ENCODE peak calls at places on chromosomes 7 and 10, in six cellular contexts. One of them, this sample, is unnamed.

GRCh38 chr7:139702313-139702731 is 75.5 kb downstream of the HIPK2 start:
- DNase-seq in PC-3: no peak
- DNase-seq in MM.1S: no peak
- DNase-seq in GM23338: no peak
- DNase-seq in HCT116: no peak
- DNase-seq in GM23248: no peak
- DNase-seq in this sample: no peak

GRCh38 chr10:103040424-103040823 is 122.3 kb downstream of the CNNM2 start:
- DNase-seq in PC-3: peak; percentile 16
- DNase-seq in MM.1S: no peak
- DNase-seq in GM23338: no peak
- DNase-seq in HCT116: no peak
- DNase-seq in GM23248: peak; percentile 80
- DNase-seq in this sample: no peak

GRCh38 chr10:16828731-16829175 is 11.5 kb upstream of the RSU1 start:
- DNase-seq in PC-3: peak; percentile 53
- DNase-seq in MM.1S: no peak
- DNase-seq in GM23338: no peak
- DNase-seq in HCT116: no peak
- DNase-seq in GM23248: peak; percentile 90
- DNase-seq in this sample: no peak

GRCh38 chr7:80923211-80923612 is 4.4 kb upstream of the SEMA3C start:
- DNase-seq in PC-3: no peak
- DNase-seq in MM.1S: no peak
- DNase-seq in GM23338: no peak
- DNase-seq in HCT116: no peak
- DNase-seq in GM23248: no peak
- DNase-seq in this sample: no peak

GRCh38 chr7:140649566-140650205 is 9.1 kb upstream of the DENND2A start:
- DNase-seq in PC-3: peak; percentile 53
- DNase-seq in MM.1S: no peak
- DNase-seq in GM23338: no peak
- DNase-seq in HCT116: no peak
- DNase-seq in GM23248: peak; percentile 55
- DNase-seq in this sample: no peak

GRCh38 chr10:58576736-58577366 is 64.2 kb downstream of the BICC1 start:
- DNase-seq in PC-3: no peak
- DNase-seq in MM.1S: no peak
- DNase-seq in GM23338: no peak
- DNase-seq in HCT116: no peak
- DNase-seq in GM23248: no peak
- DNase-seq in this sample: no peak

GRCh38 chr10:110175406-110175805 is 32.0 kb upstream of the MXI1 start:
- DNase-seq in PC-3: peak; percentile 10
- DNase-seq in MM.1S: no peak
- DNase-seq in GM23338: no peak
- DNase-seq in HCT116: no peak
- DNase-seq in GM23248: peak; percentile 26
- DNase-seq in this sample: no peak

GRCh38 chr7:39501358-39501757 is 64.8 kb upstream of the YAE1 start:
- DNase-seq in PC-3: no peak
- DNase-seq in MM.1S: no peak
- DNase-seq in GM23338: no peak
- DNase-seq in HCT116: no peak
- DNase-seq in GM23248: no peak
- DNase-seq in this sample: no peak

GRCh38 chr7:6257602-6258001 is 14.8 kb downstream of the CYTH3 start:
- DNase-seq in PC-3: no peak
- DNase-seq in MM.1S: no peak
- DNase-seq in GM23338: no peak
- DNase-seq in HCT116: no peak
- DNase-seq in GM23248: no peak
- DNase-seq in this sample: no peak

GRCh38 chr10:3225589-3225988 is 53.0 kb upstream of the PITRM1 start:
- DNase-seq in PC-3: peak; percentile 15
- DNase-seq in MM.1S: no peak
- DNase-seq in GM23338: no peak
- DNase-seq in HCT116: no peak
- DNase-seq in GM23248: peak; percentile 74
- DNase-seq in this sample: no peak

GRCh38 chr7:234041-234711 is 41.8 kb downstream of the FAM20C start:
- DNase-seq in PC-3: no peak
- DNase-seq in MM.1S: no peak
- DNase-seq in GM23338: no peak
- DNase-seq in HCT116: no peak
- DNase-seq in GM23248: peak; percentile 53
- DNase-seq in this sample: peak; percentile 53

GRCh38 chr7:134724606-134725005 is 54.8 kb upstream of the CALD1 start:
- DNase-seq in PC-3: peak; percentile 53
- DNase-seq in MM.1S: peak; percentile 30
- DNase-seq in GM23338: peak; percentile 79
- DNase-seq in HCT116: peak; percentile 48
- DNase-seq in GM23248: peak; percentile 70
- DNase-seq in this sample: no peak

GRCh38 chr10:1036341-1036791 is 10.7 kb upstream of the IDI2 start:
- DNase-seq in PC-3: peak; percentile 74
- DNase-seq in MM.1S: no peak
- DNase-seq in GM23338: no peak
- DNase-seq in HCT116: no peak
- DNase-seq in GM23248: peak; percentile 44
- DNase-seq in this sample: peak; percentile 46

GRCh38 chr7:2659556-2660358 is 28.0 kb downstream of the TTYH3 start:
- DNase-seq in PC-3: no peak
- DNase-seq in MM.1S: no peak
- DNase-seq in GM23338: no peak
- DNase-seq in HCT116: no peak
- DNase-seq in GM23248: no peak
- DNase-seq in this sample: no peak

GRCh38 chr10:106626371-106626770 is 538.1 kb downstream of the SORCS1 start:
- DNase-seq in PC-3: no peak
- DNase-seq in MM.1S: no peak
- DNase-seq in GM23338: no peak
- DNase-seq in HCT116: no peak
- DNase-seq in GM23248: no peak
- DNase-seq in this sample: no peak

GRCh38 chr10:113914936-113915335 is 60.5 kb downstream of the NHLRC2 start:
- DNase-seq in PC-3: no peak
- DNase-seq in MM.1S: no peak
- DNase-seq in GM23338: no peak
- DNase-seq in HCT116: no peak
- DNase-seq in GM23248: no peak
- DNase-seq in this sample: no peak

GRCh38 chr10:131163444-131163843 is 148.1 kb downstream of the TCERG1L start:
- DNase-seq in PC-3: no peak
- DNase-seq in MM.1S: no peak
- DNase-seq in GM23338: no peak
- DNase-seq in HCT116: no peak
- DNase-seq in GM23248: no peak
- DNase-seq in this sample: no peak

GRCh38 chr10:131162211-131162610 is 149.3 kb downstream of the TCERG1L start:
- DNase-seq in PC-3: no peak
- DNase-seq in MM.1S: no peak
- DNase-seq in GM23338: no peak
- DNase-seq in HCT116: no peak
- DNase-seq in GM23248: no peak
- DNase-seq in this sample: no peak

GRCh38 chr10:131161087-131161486 is 150.4 kb downstream of the TCERG1L start:
- DNase-seq in PC-3: no peak
- DNase-seq in MM.1S: no peak
- DNase-seq in GM23338: no peak
- DNase-seq in HCT116: no peak
- DNase-seq in GM23248: no peak
- DNase-seq in this sample: no peak

GRCh38 chr10:131165092-131165491 is 146.4 kb downstream of the TCERG1L start:
- DNase-seq in PC-3: no peak
- DNase-seq in MM.1S: no peak
- DNase-seq in GM23338: no peak
- DNase-seq in HCT116: no peak
- DNase-seq in GM23248: no peak
- DNase-seq in this sample: no peak

DNA sequence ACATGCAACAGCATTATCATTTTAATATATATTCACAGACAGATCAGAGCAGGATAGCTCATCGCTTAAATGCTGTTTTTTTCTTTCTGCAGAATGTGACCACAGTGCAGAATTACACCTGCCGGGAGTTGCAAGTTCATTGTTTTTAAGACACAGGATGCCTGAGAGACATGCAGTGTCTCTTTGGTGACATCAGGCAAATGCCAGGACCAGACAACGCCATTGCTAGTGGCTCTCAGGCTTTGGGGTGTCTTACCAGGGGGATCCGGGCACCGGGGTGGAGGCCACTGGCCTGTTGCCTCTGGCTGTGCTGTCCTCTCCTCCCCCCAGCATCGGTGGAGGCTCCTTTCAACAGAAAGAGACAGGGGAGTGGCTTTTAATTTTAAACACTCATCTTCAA is 148.7 kb downstream of the TCERG1L start:
- DNase-seq in PC-3: no peak
- DNase-seq in MM.1S: no peak
- DNase-seq in GM23338: no peak
- DNase-seq in HCT116: no peak
- DNase-seq in GM23248: no peak
- DNase-seq in this sample: no peak
- TF ChIP-seq EZH2 in PC-3: no peak
- TF ChIP-seq EZH2 in MM.1S: no peak
- TF ChIP-seq EZH2 in GM23338: no peak
- TF ChIP-seq EZH2 in HCT116: no peak
- TF ChIP-seq EZH2 in GM23248: no peak
- TF ChIP-seq EZH2 in this sample: no peak

GRCh38 chr10:122417667-122418066 is 36.8 kb upstream of the ARMS2 start:
- DNase-seq in PC-3: no peak
- DNase-seq in MM.1S: no peak
- DNase-seq in GM23338: no peak
- DNase-seq in HCT116: no peak
- DNase-seq in GM23248: peak; percentile 63
- DNase-seq in this sample: no peak
- H3K4me1 ChIP-seq in PC-3: no peaks in the 10 kb centered on the region
- H3K4me1 ChIP-seq in MM.1S: no peaks in the 10 kb centered on the region
- H3K4me1 ChIP-seq in GM23338: peaks cover 12% of the 10 kb centered on the region
- H3K4me1 ChIP-seq in HCT116: no peaks in the 10 kb centered on the region
- H3K4me1 ChIP-seq in GM23248: peaks cover 53% of the 10 kb centered on the region
- H3K4me1 ChIP-seq in this sample: no peaks in the 10 kb centered on the region

GRCh38 chr7:108299251-108300014 is 156.8 kb downstream of the NRCAM start:
- DNase-seq in PC-3: peak; percentile 70
- DNase-seq in MM.1S: no peak
- DNase-seq in GM23338: no peak
- DNase-seq in HCT116: no peak
- DNase-seq in GM23248: peak; percentile 53
- DNase-seq in this sample: peak; percentile 46
- TF ChIP-seq EZH2phosphoT487 in PC-3: no peak
- TF ChIP-seq EZH2phosphoT487 in MM.1S: no peak
- TF ChIP-seq EZH2phosphoT487 in GM23338: no peak
- TF ChIP-seq EZH2phosphoT487 in HCT116: no peak
- TF ChIP-seq EZH2phosphoT487 in GM23248: no peak
- TF ChIP-seq EZH2phosphoT487 in this sample: no peak

DNA sequence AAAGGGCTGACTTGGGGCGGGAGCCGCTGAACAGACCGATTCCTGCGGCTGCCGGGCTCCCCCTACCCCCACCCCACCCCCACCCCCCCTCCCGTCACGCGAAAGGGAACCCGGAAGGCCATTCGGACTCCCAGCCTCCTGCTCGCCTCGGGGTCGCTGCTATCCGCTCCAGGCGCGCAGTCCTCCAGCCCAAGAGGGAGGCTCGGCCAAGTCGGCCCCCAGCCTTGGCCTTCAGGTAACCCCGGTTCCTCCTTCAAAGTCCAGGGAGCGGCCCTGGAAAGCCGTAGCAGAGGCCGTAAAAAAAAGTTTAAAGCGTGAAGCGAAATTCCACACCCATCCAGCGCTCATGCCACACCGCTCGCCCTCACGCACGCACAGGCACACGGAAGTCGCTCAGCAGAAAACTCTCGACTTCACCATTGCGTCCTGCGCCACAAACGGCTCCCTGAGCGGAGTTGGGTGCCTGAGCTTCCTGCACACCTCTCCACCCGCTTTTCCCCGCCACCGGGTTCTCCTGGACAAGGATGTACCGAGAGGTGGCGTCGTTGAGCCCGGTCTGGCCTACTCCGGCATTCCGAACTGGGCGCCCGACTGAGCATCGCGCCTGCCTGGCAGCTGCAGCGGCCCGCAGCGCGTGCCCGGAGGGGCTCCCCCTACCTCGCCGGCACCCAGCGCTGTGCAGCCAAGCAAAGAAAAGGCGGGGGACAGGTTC is 1.4 kb downstream of the SORCS3 start:
- DNase-seq in PC-3: no peak
- DNase-seq in MM.1S: no peak
- DNase-seq in GM23338: peak; percentile 96
- DNase-seq in HCT116: no peak
- DNase-seq in GM23248: peak; percentile 67
- DNase-seq in this sample: peak; percentile 80
- TF ChIP-seq EZH2 in PC-3: no peak
- TF ChIP-seq EZH2 in MM.1S: no peak
- TF ChIP-seq EZH2 in GM23338: peak; percentile 68
- TF ChIP-seq EZH2 in HCT116: no peak
- TF ChIP-seq EZH2 in GM23248: peak; percentile 50
- TF ChIP-seq EZH2 in this sample: peak; percentile 88

DNA sequence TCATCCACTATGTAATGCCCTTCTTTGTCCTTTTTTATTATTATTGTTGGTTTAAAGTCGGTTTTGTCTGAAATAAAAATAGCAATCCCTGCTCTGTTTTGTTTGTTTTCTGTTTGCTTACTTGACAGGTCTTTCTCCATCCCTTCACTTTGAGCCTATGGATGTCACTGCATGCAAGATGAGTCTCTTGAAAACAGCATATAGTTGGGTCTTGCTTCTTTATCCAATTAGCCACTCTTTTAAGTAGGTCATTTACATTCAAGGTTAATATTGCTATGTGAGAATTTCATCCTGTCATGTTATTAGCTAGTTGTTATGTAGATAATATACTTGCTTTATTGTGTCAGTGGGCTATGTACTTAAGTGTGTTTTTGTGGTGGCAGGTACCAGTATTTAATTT is 25.8 kb downstream of the COA1 start:
- DNase-seq in PC-3: no peak
- DNase-seq in MM.1S: no peak
- DNase-seq in GM23338: no peak
- DNase-seq in HCT116: no peak
- DNase-seq in GM23248: no peak
- DNase-seq in this sample: no peak
- H3K4me1 ChIP-seq in PC-3: peaks cover 12% of the 10 kb centered on the region
- H3K4me1 ChIP-seq in MM.1S: peaks cover 29% of the 10 kb centered on the region
- H3K4me1 ChIP-seq in GM23338: peaks cover 22% of the 10 kb centered on the region
- H3K4me1 ChIP-seq in HCT116: no peaks in the 10 kb centered on the region
- H3K4me1 ChIP-seq in GM23248: peaks cover 34% of the 10 kb centered on the region
- H3K4me1 ChIP-seq in this sample: no peaks in the 10 kb centered on the region

DNA sequence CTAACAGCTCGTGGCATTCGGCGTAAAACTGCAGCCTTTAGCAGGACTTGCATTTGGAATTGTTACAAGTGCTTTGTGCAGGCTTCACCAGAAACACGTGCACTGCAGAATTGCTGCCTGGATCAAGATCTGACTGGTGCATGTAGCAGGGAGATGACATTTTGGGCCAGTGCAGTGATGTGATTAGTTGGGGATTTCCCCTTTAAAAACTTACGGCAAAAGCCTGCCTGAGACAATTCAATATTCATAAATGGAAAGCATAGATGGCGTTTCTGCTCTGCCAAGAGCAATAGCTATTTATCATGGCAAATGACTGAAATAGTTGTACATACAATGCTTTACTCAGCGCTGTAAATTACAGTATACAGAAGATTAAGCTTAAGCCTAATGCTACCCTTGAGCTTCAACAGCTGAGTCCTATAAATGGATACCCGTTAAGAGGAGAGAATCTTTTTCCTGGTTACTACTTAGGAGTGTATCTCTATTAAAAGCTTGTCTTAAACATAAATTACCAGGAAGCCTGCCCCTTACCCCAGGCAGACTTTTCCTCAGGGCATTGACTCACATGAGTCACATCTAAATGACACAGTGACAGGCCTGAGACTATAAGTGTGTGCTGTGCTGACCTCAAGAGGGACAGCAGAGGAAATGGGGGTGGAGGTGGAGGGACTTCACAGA is 106.3 kb downstream of the ATXN7L1 start:
- DNase-seq in PC-3: peak; percentile 84
- DNase-seq in MM.1S: no peak
- DNase-seq in GM23338: no peak
- DNase-seq in HCT116: peak; percentile 61
- DNase-seq in GM23248: peak; percentile 39
- DNase-seq in this sample: no peak
- TF ChIP-seq EZH2phosphoT487 in PC-3: no peak
- TF ChIP-seq EZH2phosphoT487 in MM.1S: no peak
- TF ChIP-seq EZH2phosphoT487 in GM23338: no peak
- TF ChIP-seq EZH2phosphoT487 in HCT116: no peak
- TF ChIP-seq EZH2phosphoT487 in GM23248: no peak
- TF ChIP-seq EZH2phosphoT487 in this sample: no peak

This sample was measured in hepatocyte.